ENCODE peak calls at places on chromosome 4, in four cellular contexts. One of them, this sample, is unnamed.

GRCh38 chr4:81466841-81467671 is 4.7 kb downstream of the RASGEF1B start:
- DNase-seq in CD8-positive, alpha-beta T cell: peak; percentile 60
- DNase-seq in WERI-Rb-1: peak; percentile 69
- DNase-seq in heart right ventricle: no peak
- DNase-seq in this sample: no peak

GRCh38 chr4:5191831-5192230 is 140.6 kb downstream of the STK32B start:
- DNase-seq in CD8-positive, alpha-beta T cell: no peak
- DNase-seq in WERI-Rb-1: no peak
- DNase-seq in heart right ventricle: no peak
- DNase-seq in this sample: no peak

GRCh38 chr4:48557478-48557877 is 67.4 kb downstream of the ZAR1 start:
- DNase-seq in CD8-positive, alpha-beta T cell: no peak
- DNase-seq in WERI-Rb-1: no peak
- DNase-seq in heart right ventricle: no peak
- DNase-seq in this sample: no peak

GRCh38 chr4:25088342-25088952 is 57.7 kb upstream of the LGI2 start:
- DNase-seq in CD8-positive, alpha-beta T cell: no peak
- DNase-seq in WERI-Rb-1: peak; percentile 30
- DNase-seq in heart right ventricle: peak; percentile 56
- DNase-seq in this sample: no peak

GRCh38 chr4:53235547-53235946 is 130.3 kb downstream of the SCFD2 start:
- DNase-seq in CD8-positive, alpha-beta T cell: no peak
- DNase-seq in WERI-Rb-1: no peak
- DNase-seq in heart right ventricle: no peak
- DNase-seq in this sample: no peak

GRCh38 chr4:76952631-76953587 is 3.4 kb downstream of the SEPTIN11 start:
- DNase-seq in CD8-positive, alpha-beta T cell: no peak
- DNase-seq in WERI-Rb-1: no peak
- DNase-seq in heart right ventricle: no peak
- DNase-seq in this sample: no peak

GRCh38 chr4:147863111-147863747 is 131.3 kb downstream of the ARHGAP10 start:
- DNase-seq in CD8-positive, alpha-beta T cell: no peak
- DNase-seq in WERI-Rb-1: no peak
- DNase-seq in heart right ventricle: no peak
- DNase-seq in this sample: no peak

GRCh38 chr4:1080961-1081688 is 32.2 kb downstream of the RNF212 start:
- DNase-seq in CD8-positive, alpha-beta T cell: peak; percentile 37
- DNase-seq in WERI-Rb-1: no peak
- DNase-seq in heart right ventricle: no peak
- DNase-seq in this sample: peak; percentile 61

GRCh38 chr4:22299678-22300077 is 216.2 kb downstream of the ADGRA3 start:
- DNase-seq in CD8-positive, alpha-beta T cell: no peak
- DNase-seq in WERI-Rb-1: no peak
- DNase-seq in heart right ventricle: no peak
- DNase-seq in this sample: no peak

GRCh38 chr4:106604319-106605051 is 235.9 kb upstream of the GIMD1 start:
- DNase-seq in CD8-positive, alpha-beta T cell: no peak
- DNase-seq in WERI-Rb-1: no peak
- DNase-seq in heart right ventricle: no peak
- DNase-seq in this sample: no peak

GRCh38 chr4:3384771-3385701 is 56.7 kb upstream of the HGFAC start:
- DNase-seq in CD8-positive, alpha-beta T cell: no peak
- DNase-seq in WERI-Rb-1: no peak
- DNase-seq in heart right ventricle: no peak
- DNase-seq in this sample: no peak

GRCh38 chr4:24965627-24966026 is 52.8 kb upstream of the CCDC149 start:
- DNase-seq in CD8-positive, alpha-beta T cell: no peak
- DNase-seq in WERI-Rb-1: peak; percentile 31
- DNase-seq in heart right ventricle: no peak
- DNase-seq in this sample: no peak

GRCh38 chr4:25667931-25668557 is 12.4 kb downstream of the SLC34A2 start:
- DNase-seq in CD8-positive, alpha-beta T cell: no peak
- DNase-seq in WERI-Rb-1: peak; percentile 88
- DNase-seq in heart right ventricle: no peak
- DNase-seq in this sample: no peak

GRCh38 chr4:74921490-74921889 is 11.4 kb upstream of the PARM1 start:
- DNase-seq in CD8-positive, alpha-beta T cell: no peak
- DNase-seq in WERI-Rb-1: no peak
- DNase-seq in heart right ventricle: no peak
- DNase-seq in this sample: no peak

GRCh38 chr4:110417151-110417550 is 58.8 kb upstream of the ENPEP start:
- DNase-seq in CD8-positive, alpha-beta T cell: no peak
- DNase-seq in WERI-Rb-1: no peak
- DNase-seq in heart right ventricle: no peak
- DNase-seq in this sample: no peak

GRCh38 chr4:175784986-175785525 is 27.0 kb downstream of the GPM6A start:
- DNase-seq in CD8-positive, alpha-beta T cell: no peak
- DNase-seq in WERI-Rb-1: no peak
- DNase-seq in heart right ventricle: no peak
- DNase-seq in this sample: no peak

GRCh38 chr4:54066088-54066415 is 1.6 kb upstream of the CHIC2 start:
- DNase-seq in CD8-positive, alpha-beta T cell: no peak
- DNase-seq in WERI-Rb-1: no peak
- DNase-seq in heart right ventricle: no peak
- DNase-seq in this sample: no peak

GRCh38 chr4:71307729-71308128 is 31.1 kb upstream of the SLC4A4 start:
- DNase-seq in CD8-positive, alpha-beta T cell: no peak
- DNase-seq in WERI-Rb-1: no peak
- DNase-seq in heart right ventricle: no peak
- DNase-seq in this sample: no peak

GRCh38 chr4:76311896-76312331 is 5.4 kb downstream of the STBD1 start:
- DNase-seq in CD8-positive, alpha-beta T cell: no peak
- DNase-seq in WERI-Rb-1: no peak
- DNase-seq in heart right ventricle: no peak
- DNase-seq in this sample: no peak

GRCh38 chr4:3739577-3739976 is 26.6 kb upstream of the ADRA2C start:
- DNase-seq in CD8-positive, alpha-beta T cell: no peak
- DNase-seq in WERI-Rb-1: no peak
- DNase-seq in heart right ventricle: peak; percentile 2
- DNase-seq in this sample: no peak

GRCh38 chr4:8532245-8532781 is 47.9 kb upstream of the GPR78 start:
- DNase-seq in CD8-positive, alpha-beta T cell: no peak
- DNase-seq in WERI-Rb-1: no peak
- DNase-seq in heart right ventricle: no peak
- DNase-seq in this sample: no peak

GRCh38 chr4:46506876-46507275 is 116.9 kb upstream of the GABRA2 start:
- DNase-seq in CD8-positive, alpha-beta T cell: no peak
- DNase-seq in WERI-Rb-1: no peak
- DNase-seq in heart right ventricle: no peak
- DNase-seq in this sample: peak; percentile 46

GRCh38 chr4:88177981-88178632 is 19.7 kb upstream of the ABCG2 start:
- DNase-seq in CD8-positive, alpha-beta T cell: no peak
- DNase-seq in WERI-Rb-1: no peak
- DNase-seq in heart right ventricle: no peak
- DNase-seq in this sample: peak; percentile 99

GRCh38 chr4:38943355-38943754 is 75.7 kb downstream of the FAM114A1 start:
- DNase-seq in CD8-positive, alpha-beta T cell: no peak
- DNase-seq in WERI-Rb-1: no peak
- DNase-seq in heart right ventricle: peak; percentile 39
- DNase-seq in this sample: no peak

GRCh38 chr4:128583753-128584712 is 225.5 kb upstream of the JADE1 start:
- DNase-seq in CD8-positive, alpha-beta T cell: no peak
- DNase-seq in WERI-Rb-1: no peak
- DNase-seq in heart right ventricle: peak; percentile 56
- DNase-seq in this sample: no peak

GRCh38 chr4:24912252-24913098 is at the start of gene CCDC149:
- DNase-seq in CD8-positive, alpha-beta T cell: no peak
- DNase-seq in WERI-Rb-1: peak; percentile 96
- DNase-seq in heart right ventricle: peak; percentile 76
- DNase-seq in this sample: peak; percentile 67

GRCh38 chr4:55125087-55125721 is at the start of gene KDR:
- DNase-seq in CD8-positive, alpha-beta T cell: no peak
- DNase-seq in WERI-Rb-1: no peak
- DNase-seq in heart right ventricle: peak; percentile 70
- DNase-seq in this sample: no peak

GRCh38 chr4:20496078-20496477 is 204.2 kb upstream of the PACRGL start:
- DNase-seq in CD8-positive, alpha-beta T cell: no peak
- DNase-seq in WERI-Rb-1: no peak
- DNase-seq in heart right ventricle: no peak
- DNase-seq in this sample: no peak

GRCh38 chr4:74583066-74583700 is 138.2 kb downstream of the AREG start:
- DNase-seq in CD8-positive, alpha-beta T cell: no peak
- DNase-seq in WERI-Rb-1: no peak
- DNase-seq in heart right ventricle: no peak
- DNase-seq in this sample: peak; percentile 18

GRCh38 chr4:178414881-178415446 is 972.7 kb upstream of the AGA start:
- DNase-seq in CD8-positive, alpha-beta T cell: no peak
- DNase-seq in WERI-Rb-1: peak; percentile 7
- DNase-seq in heart right ventricle: no peak
- DNase-seq in this sample: no peak

GRCh38 chr4:151537726-151538125 is 128.8 kb downstream of the FHIP1A start:
- DNase-seq in CD8-positive, alpha-beta T cell: no peak
- DNase-seq in WERI-Rb-1: no peak
- DNase-seq in heart right ventricle: no peak
- DNase-seq in this sample: peak; percentile 67

GRCh38 chr4:185235480-185236154 is 26.2 kb downstream of the SNX25 start:
- DNase-seq in CD8-positive, alpha-beta T cell: no peak
- DNase-seq in WERI-Rb-1: no peak
- DNase-seq in heart right ventricle: no peak
- DNase-seq in this sample: peak; percentile 50

GRCh38 chr4:183366436-183366835 is 44.2 kb upstream of the CLDN24 start:
- DNase-seq in CD8-positive, alpha-beta T cell: no peak
- DNase-seq in WERI-Rb-1: no peak
- DNase-seq in heart right ventricle: no peak
- DNase-seq in this sample: no peak

GRCh38 chr4:15868816-15869413 is 69.6 kb downstream of the FGFBP1 start:
- DNase-seq in CD8-positive, alpha-beta T cell: no peak
- DNase-seq in WERI-Rb-1: no peak
- DNase-seq in heart right ventricle: no peak
- DNase-seq in this sample: no peak
- H3K4me3 ChIP-seq in CD8-positive, alpha-beta T cell: no peak overlapping the region
- H3K4me3 ChIP-seq in WERI-Rb-1: no peak overlapping the region
- H3K4me3 ChIP-seq in heart right ventricle: no peak overlapping the region
- H3K4me3 ChIP-seq in this sample: no peak overlapping the region

GRCh38 chr4:65671402-65671801 is 1.1 kb upstream of the EPHA5 start:
- DNase-seq in CD8-positive, alpha-beta T cell: no peak
- DNase-seq in WERI-Rb-1: no peak
- DNase-seq in heart right ventricle: no peak
- DNase-seq in this sample: no peak

GRCh38 chr4:65668201-65669007 is 1.9 kb downstream of the EPHA5 start:
- DNase-seq in CD8-positive, alpha-beta T cell: no peak
- DNase-seq in WERI-Rb-1: peak; percentile 39
- DNase-seq in heart right ventricle: no peak
- DNase-seq in this sample: no peak

GRCh38 chr4:65669008-65669971 is 999 bp downstream of the EPHA5 start:
- DNase-seq in CD8-positive, alpha-beta T cell: no peak
- DNase-seq in WERI-Rb-1: peak; percentile 33
- DNase-seq in heart right ventricle: peak; percentile 9
- DNase-seq in this sample: no peak

GRCh38 chr4:65670331-65671031 is at the start of gene EPHA5:
- DNase-seq in CD8-positive, alpha-beta T cell: no peak
- DNase-seq in WERI-Rb-1: peak; percentile 92
- DNase-seq in heart right ventricle: peak; percentile 48
- DNase-seq in this sample: peak; percentile 69

DNA sequence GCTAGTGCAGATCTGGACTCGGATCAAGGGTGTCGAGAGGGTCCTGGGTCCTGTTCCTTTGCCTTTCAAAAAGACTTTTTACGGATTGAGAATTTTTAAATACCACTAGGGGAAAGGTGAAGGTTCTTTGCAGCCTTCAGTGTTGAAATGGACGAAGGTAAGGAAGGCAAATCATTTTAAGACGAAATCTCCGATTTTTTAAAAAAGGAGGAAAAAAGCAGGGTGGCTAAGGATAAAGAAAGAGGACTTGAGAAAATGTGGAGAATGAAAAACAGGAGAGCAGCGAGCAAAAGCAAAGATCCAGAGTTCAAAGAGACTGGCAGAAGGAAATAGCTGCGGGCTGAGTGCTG is 333 bp downstream of the EPHA5 start:
- DNase-seq in CD8-positive, alpha-beta T cell: no peak
- DNase-seq in WERI-Rb-1: no peak
- DNase-seq in heart right ventricle: no peak
- DNase-seq in this sample: no peak
- H3K4me3 ChIP-seq in CD8-positive, alpha-beta T cell: no peak overlapping the region
- H3K4me3 ChIP-seq in WERI-Rb-1: peak overlapping the region; percentile 64
- H3K4me3 ChIP-seq in heart right ventricle: peak overlapping the region; percentile 46
- H3K4me3 ChIP-seq in this sample: peak overlapping the region; percentile 80

GRCh38 chr4:6749340-6750171 is 33.0 kb upstream of the KIAA0232 start:
- DNase-seq in CD8-positive, alpha-beta T cell: no peak
- DNase-seq in WERI-Rb-1: no peak
- DNase-seq in heart right ventricle: peak; percentile 59
- DNase-seq in this sample: no peak
- H3K4me3 ChIP-seq in CD8-positive, alpha-beta T cell: no peak overlapping the region
- H3K4me3 ChIP-seq in WERI-Rb-1: no peak overlapping the region
- H3K4me3 ChIP-seq in heart right ventricle: no peak overlapping the region
- H3K4me3 ChIP-seq in this sample: no peak overlapping the region

DNA sequence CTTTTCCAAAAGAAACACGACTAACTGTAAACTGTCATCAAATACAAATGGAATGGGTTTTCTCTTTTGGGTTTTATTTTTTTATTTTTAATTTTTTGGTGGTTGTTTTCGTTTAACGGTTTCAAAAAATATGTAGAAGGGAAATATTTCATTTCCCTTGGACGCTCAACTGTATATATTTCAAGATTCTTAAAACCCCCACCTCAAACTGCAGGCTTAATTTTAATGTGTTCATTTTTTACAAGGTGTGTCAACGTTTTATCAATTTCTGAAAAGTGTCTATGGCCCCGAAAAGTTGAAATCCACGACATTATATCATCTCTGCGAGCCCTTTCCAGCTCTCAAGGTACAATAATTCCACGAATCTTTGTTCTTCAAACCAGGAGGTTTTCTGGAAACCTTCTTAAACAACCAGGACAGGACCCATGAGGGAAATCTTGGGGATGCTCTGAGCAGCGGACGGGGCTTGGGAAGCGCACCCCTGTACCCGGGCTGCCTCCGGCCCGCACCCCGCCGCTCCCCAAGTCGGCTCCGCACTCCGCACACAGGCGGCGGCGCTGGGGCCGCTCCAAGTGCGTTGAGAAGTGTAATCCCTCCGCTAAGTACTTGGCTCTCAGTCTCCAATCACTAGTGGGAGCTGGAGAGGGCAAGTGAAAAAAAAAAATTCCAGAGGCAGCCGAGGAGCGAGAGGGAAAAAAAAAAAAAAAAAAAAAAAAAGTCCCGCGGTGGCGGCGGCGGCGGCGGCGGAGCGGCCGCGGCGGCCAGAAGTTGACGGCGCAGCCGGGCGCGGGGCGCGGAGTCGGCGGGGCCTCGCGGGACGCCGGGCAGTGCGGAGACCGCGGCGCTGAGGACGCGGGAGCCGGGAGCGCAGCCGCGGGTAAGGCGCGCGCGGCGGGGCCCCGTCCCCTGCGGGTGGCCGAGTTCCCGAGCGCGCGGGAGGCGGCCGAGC is at the start of gene BMPR1B:
- DNase-seq in CD8-positive, alpha-beta T cell: no peak
- DNase-seq in WERI-Rb-1: peak; percentile 69
- DNase-seq in heart right ventricle: no peak
- DNase-seq in this sample: peak; percentile 50
- H3K4me3 ChIP-seq in CD8-positive, alpha-beta T cell: no peak within 1 kb of the TSS
- H3K4me3 ChIP-seq in WERI-Rb-1: peak within 1 kb of the TSS; percentile 83
- H3K4me3 ChIP-seq in heart right ventricle: peak within 1 kb of the TSS; percentile 51
- H3K4me3 ChIP-seq in this sample: peak within 1 kb of the TSS; percentile 61

This sample was measured in retinal pigment epithelial cell.